ENCODE peak calls at places on chromosomes 5 and 9, in six cellular contexts. R is endothelial cell of umbilical vein, Z is ovary, Q is mesenchymal stem cell, E is colonic mucosa, S is transverse colon. T is an unnamed sample.

GRCh38 chr9:127572961-127573727 is 38.9 kb upstream of the STXBP1 start:
- DNase-seq in Q (peak; percentile 83), R (no peak), E (peak; percentile 68), Z (no peak), S (no peak), T (peak; percentile 57)

GRCh38 chr9:133944746-133945135 is 47.4 kb downstream of the VAV2 start:
- DNase-seq in Z (no peak), S (no peak), R (peak; percentile 87), E (no peak), Q (peak; percentile 65), T (peak; percentile 52)

GRCh38 chr9:13688990-13689600 is 409.6 kb upstream of the MPDZ start:
- DNase-seq in E (no peak), S (no peak), Z (no peak), Q (peak; percentile 41), R (peak; percentile 67), T (no peak)

GRCh38 chr5:9599391-9599790 is 30.8 kb downstream of the TAS2R1 start:
- DNase-seq in E (no peak), S (no peak), Q (no peak), Z (no peak), R (no peak), T (no peak)

GRCh38 chr9:89923961-89924504 is 319.2 kb downstream of the GADD45G start:
- DNase-seq in R (no peak), Z (peak; percentile 42), Q (peak; percentile 34), E (no peak), S (no peak), T (no peak)

GRCh38 chr9:94623253-94623652 is 16.1 kb downstream of the FBP1 start:
- DNase-seq in Q (peak; percentile 43), S (peak; percentile 80), Z (no peak), R (no peak), E (peak; percentile 82), T (peak; percentile 69)

GRCh38 chr5:173655196-173655797 is 38.8 kb upstream of the BOD1 start:
- DNase-seq in Z (no peak), Q (no peak), E (no peak), S (no peak), R (no peak), T (no peak)

GRCh38 chr5:14414615-14415515 is 166.7 kb upstream of the OTULINL start:
- DNase-seq in S (no peak), Q (no peak), E (peak; percentile 25), R (no peak), Z (no peak), T (no peak)

GRCh38 chr9:36036253-36036779 is 397 bp upstream of the RECK start:
- DNase-seq in E (no peak), S (no peak), R (no peak), Q (no peak), Z (no peak), T (no peak)

GRCh38 chr9:116064970-116065369 is 88.6 kb upstream of the PAPPA start:
- DNase-seq in S (no peak), R (no peak), Q (no peak), Z (no peak), E (no peak), T (no peak)

GRCh38 chr9:89353989-89354388 is 35.7 kb downstream of the SECISBP2 start:
- DNase-seq in S (no peak), R (no peak), E (no peak), Z (no peak), Q (peak; percentile 9), T (no peak)

GRCh38 chr5:137264573-137264972 is 234.6 kb downstream of the SPOCK1 start:
- DNase-seq in R (no peak), S (no peak), Z (no peak), Q (peak; percentile 30), E (no peak), T (no peak)

GRCh38 chr5:170467000-170467707 is 36.7 kb upstream of the KCNIP1 start:
- DNase-seq in S (no peak), Q (peak; percentile 85), E (no peak), Z (no peak), R (peak; percentile 91), T (no peak)

GRCh38 chr5:148791334-148791667 is 35.1 kb upstream of the ADRB2 start:
- DNase-seq in R (peak; percentile 12), Q (peak; percentile 65), Z (no peak), S (no peak), E (no peak), T (no peak)

GRCh38 chr9:10268500-10269485 is 344.0 kb downstream of the PTPRD start:
- DNase-seq in Z (no peak), Q (peak; percentile 68), S (no peak), R (peak; percentile 84), E (no peak), T (no peak)

GRCh38 chr9:16182784-16183183 is 629.9 kb downstream of the CCDC171 start:
- DNase-seq in Z (no peak), E (no peak), R (no peak), S (no peak), Q (no peak), T (no peak)

GRCh38 chr5:173849908-173850307 is 38.2 kb upstream of the CPEB4 start:
- DNase-seq in S (no peak), E (no peak), Q (no peak), R (no peak), Z (no peak), T (no peak)

GRCh38 chr5:113140837-113141661 is 164.5 kb downstream of the DCP2 start:
- DNase-seq in R (no peak), Q (peak; percentile 92), Z (no peak), E (no peak), S (no peak), T (no peak)

GRCh38 chr9:93083592-93084470 is 12.2 kb upstream of the CARD19 start:
- DNase-seq in S (no peak), E (peak; percentile 16), Q (peak; percentile 8), Z (no peak), R (no peak), T (no peak)

GRCh38 chr5:78076351-78076750 is 218.1 kb downstream of the AP3B1 start:
- DNase-seq in S (no peak), Q (peak; percentile 12), E (no peak), R (peak; percentile 28), Z (no peak), T (no peak)

GRCh38 chr5:75331-76320 is 16.3 kb upstream of the PLEKHG4B start:
- DNase-seq in S (no peak), Z (no peak), E (no peak), Q (no peak), R (no peak), T (no peak)

GRCh38 chr9:86816868-86817267 is 130.4 kb downstream of the GAS1 start:
- DNase-seq in E (no peak), Q (no peak), S (no peak), R (no peak), Z (no peak), T (no peak)

GRCh38 chr9:86965627-86966395 is 18.5 kb upstream of the GAS1 start:
- DNase-seq in R (no peak), Z (no peak), E (no peak), S (no peak), Q (no peak), T (no peak)

GRCh38 chr9:111605041-111605559 is 5.7 kb upstream of the PTGR1 start:
- DNase-seq in Z (no peak), R (no peak), E (no peak), Q (no peak), S (peak; percentile 25), T (no peak)

GRCh38 chr5:176648467-176649194 is 1.3 kb downstream of the TSPAN17 start:
- DNase-seq in Z (no peak), S (no peak), R (no peak), E (no peak), Q (no peak), T (no peak)

GRCh38 chr5:121915765-121916164 is 46.0 kb upstream of the SRFBP1 start:
- DNase-seq in S (no peak), E (peak; percentile 29), Q (no peak), R (no peak), Z (no peak), T (no peak)

GRCh38 chr5:177312649-177313181 is 1.0 kb upstream of the MXD3 start:
- DNase-seq in Z (no peak), E (peak; percentile 82), R (no peak), S (peak; percentile 54), Q (no peak), T (peak; percentile 54)

GRCh38 chr5:142650060-142650459 is 35.8 kb downstream of the FGF1 start:
- DNase-seq in S (no peak), E (no peak), Q (no peak), R (no peak), Z (no peak), T (no peak)

GRCh38 chr9:12773562-12773961 is 1.3 kb upstream of the LURAP1L start:
- DNase-seq in R (no peak), E (no peak), S (no peak), Z (no peak), Q (no peak), T (no peak)

GRCh38 chr5:38677611-38678010 is 121.2 kb upstream of the LIFR start:
- DNase-seq in Q (no peak), E (no peak), R (no peak), S (no peak), Z (no peak), T (no peak)

DNA sequence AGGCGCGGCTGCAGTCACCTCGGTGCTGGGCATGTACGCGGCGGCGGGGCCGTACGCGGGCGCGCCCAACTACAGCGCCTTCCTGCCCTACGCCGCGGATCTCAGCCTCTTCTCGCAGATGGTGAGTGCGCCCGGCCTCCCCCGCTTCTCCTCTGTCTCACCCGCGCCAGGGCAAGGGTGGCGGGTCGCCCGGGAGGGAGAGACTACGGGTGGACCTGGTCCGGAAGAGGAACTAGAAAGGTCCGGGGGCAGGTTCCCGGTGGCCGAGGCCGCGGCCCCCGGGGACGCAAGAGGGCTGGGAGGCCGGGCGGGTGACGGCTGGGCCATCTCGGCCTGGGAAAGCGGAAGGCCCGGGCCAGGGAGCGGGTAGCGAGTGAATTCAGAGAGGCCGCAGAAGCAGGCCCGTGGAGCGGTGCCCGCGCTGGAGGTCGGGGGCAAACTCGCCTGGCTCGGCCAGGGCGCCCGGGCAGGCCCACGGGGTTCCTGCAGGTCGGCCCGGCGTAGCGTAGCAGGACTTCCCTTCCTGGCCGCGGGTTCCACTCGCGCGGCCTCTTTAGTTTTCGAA is 711 bp downstream of the IRX1 start:
- DNase-seq in Q (no peak), Z (no peak), E (no peak), S (no peak), R (no peak), T (no peak)
- H3K4me3 ChIP-seq in Q (no peak overlapping the region), Z (no peak overlapping the region), E (no peak overlapping the region), S (no peak overlapping the region), R (no peak overlapping the region), T (no peak overlapping the region)

GRCh38 chr5:133977858-133978257 is 9.4 kb upstream of the C5orf15 start:
- DNase-seq in S (no peak), Z (no peak), R (no peak), Q (peak; percentile 84), E (no peak), T (no peak)
- H3K4me1 ChIP-seq in S (no peaks in the 10 kb centered on the region), Z (no peaks in the 10 kb centered on the region), R (no peaks in the 10 kb centered on the region), Q (peaks cover 10% of the 10 kb centered on the region), E (no peaks in the 10 kb centered on the region), T (no peaks in the 10 kb centered on the region)

GRCh38 chr5:82149434-82149833 is 128.7 kb downstream of the RPS23 start:
- DNase-seq in S (no peak), Z (no peak), Q (no peak), E (no peak), R (no peak), T (no peak)
- H3K4me3 ChIP-seq in S (no peak overlapping the region), Z (no peak overlapping the region), Q (no peak overlapping the region), E (no peak overlapping the region), R (no peak overlapping the region), T (no peak overlapping the region)

DNA sequence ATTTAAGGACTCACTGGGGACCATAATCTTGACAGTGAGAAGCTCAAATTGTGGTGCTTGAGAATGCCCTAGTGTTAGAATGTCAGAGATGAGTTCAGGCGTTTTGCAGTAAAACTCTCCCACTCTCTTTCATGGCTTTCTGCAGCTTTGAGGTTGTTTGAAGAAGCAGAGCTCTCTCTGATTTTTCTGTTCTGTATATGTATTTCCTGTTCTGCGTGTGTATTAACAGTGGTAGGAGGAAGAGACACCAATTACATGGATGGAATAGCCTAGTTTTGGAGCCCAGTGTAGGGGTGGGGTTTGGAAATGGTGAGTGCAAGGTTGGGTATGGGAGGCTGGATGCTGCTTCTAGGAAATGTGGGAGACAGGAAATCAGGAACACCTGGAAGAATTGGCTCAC is 12.4 kb downstream of the LARP1 start:
- DNase-seq in S (no peak), E (no peak), Z (no peak), Q (no peak), R (no peak), T (no peak)
- H3K4me1 ChIP-seq in S (peaks cover 39% of the 10 kb centered on the region), E (no peaks in the 10 kb centered on the region), Z (peaks cover 30% of the 10 kb centered on the region), Q (peaks cover 24% of the 10 kb centered on the region), R (peaks cover 11% of the 10 kb centered on the region), T (peaks cover 20% of the 10 kb centered on the region)

T was measured in mucosa of descending colon.